ENCODE peak calls at places on chromosome 20, in seven cellular contexts. C is adipocyte, K is Right ventricle myocardium superior, H is amygdala, D is HEK293T, E is NB4, X is NCI-H2081. I is an unnamed sample.

GRCh38 chr20:32325706-32326506 is 32.2 kb upstream of the ASXL1 start:
- DNase-seq in C (peak), K (no peak), H (no peak), D (no peak), E (no peak), X (peak), I (no peak)

GRCh38 chr20:31819083-31819784 is at the start of gene MYLK2:
- DNase-seq in C (no peak), K (peak), H (no peak), D (no peak), E (no peak), X (no peak), I (no peak)

GRCh38 chr20:23090147-23090546 is 4.0 kb upstream of the CD93 start:
- DNase-seq in C (no peak), K (no peak), H (no peak), D (no peak), E (no peak), X (no peak), I (no peak)

GRCh38 chr20:24965065-24965919 is 16.2 kb downstream of the CST7 start:
- DNase-seq in C (no peak), K (no peak), H (no peak), D (no peak), E (no peak), X (no peak), I (no peak)

GRCh38 chr20:60046860-60047259 is 88.6 kb downstream of the CDH26 start:
- DNase-seq in C (no peak), K (no peak), H (no peak), D (no peak), E (no peak), X (no peak), I (no peak)

GRCh38 chr20:35617397-35618031 is 1.9 kb downstream of the SPAG4 start:
- DNase-seq in C (peak), K (peak), H (no peak), D (peak), E (peak), X (peak), I (no peak)

GRCh38 chr20:8155229-8155628 is 23.2 kb downstream of the PLCB1 start:
- DNase-seq in C (no peak), K (no peak), H (no peak), D (no peak), E (no peak), X (no peak), I (no peak)

GRCh38 chr20:4052554-4052953 is 37.2 kb upstream of the RNF24 start:
- DNase-seq in C (no peak), K (no peak), H (no peak), D (no peak), E (no peak), X (no peak), I (no peak)

GRCh38 chr20:61524956-61525666 is 273.1 kb downstream of the CDH4 start:
- DNase-seq in C (no peak), K (no peak), H (no peak), D (no peak), E (no peak), X (no peak), I (no peak)

GRCh38 chr20:20492521-20493334 is 124.8 kb downstream of the INSM1 start:
- DNase-seq in C (no peak), K (no peak), H (peak), D (no peak), E (no peak), X (peak), I (no peak)

GRCh38 chr20:38117635-38118034 is 47.4 kb downstream of the TGM2 start:
- DNase-seq in C (peak), K (no peak), H (no peak), D (no peak), E (no peak), X (no peak), I (no peak)

GRCh38 chr20:59972037-59972801 is 14.0 kb downstream of the CDH26 start:
- DNase-seq in C (no peak), K (no peak), H (no peak), D (no peak), E (peak), X (no peak), I (no peak)

GRCh38 chr20:52379723-52380336 is 188.3 kb upstream of the ZFP64 start:
- DNase-seq in C (peak), K (peak), H (no peak), D (peak), E (peak), X (no peak), I (no peak)

GRCh38 chr20:17680836-17681740 is 954 bp downstream of the RRBP1 start:
- DNase-seq in C (peak), K (peak), H (peak), D (peak), E (peak), X (peak), I (no peak)

GRCh38 chr20:54044156-54044555 is 26.2 kb downstream of the BCAS1 start:
- DNase-seq in C (peak), K (no peak), H (no peak), D (no peak), E (peak), X (no peak), I (no peak)

GRCh38 chr20:63976980-63977391 is 2.5 kb downstream of the SAMD10 start:
- DNase-seq in C (no peak), K (no peak), H (no peak), D (no peak), E (no peak), X (no peak), I (no peak)

GRCh38 chr20:36579996-36580545 is 6.7 kb downstream of the TGIF2 start:
- DNase-seq in C (no peak), K (no peak), H (no peak), D (no peak), E (no peak), X (no peak), I (no peak)

GRCh38 chr20:10761786-10762185 is 88.0 kb upstream of the JAG1 start:
- DNase-seq in C (peak), K (no peak), H (no peak), D (no peak), E (no peak), X (no peak), I (no peak)

GRCh38 chr20:46995561-46996142 is 101.0 kb downstream of the EYA2 start:
- DNase-seq in C (no peak), K (no peak), H (no peak), D (no peak), E (no peak), X (no peak), I (no peak)

GRCh38 chr20:35276408-35276807 is 1.5 kb downstream of the MMP24OS start:
- DNase-seq in C (no peak), K (no peak), H (no peak), D (no peak), E (no peak), X (no peak), I (no peak)

GRCh38 chr20:32481311-32482103 is 103.6 kb downstream of the NOL4L start:
- DNase-seq in C (peak), K (peak), H (no peak), D (no peak), E (no peak), X (no peak), I (no peak)

GRCh38 chr20:20373046-20373706 is 5.3 kb downstream of the INSM1 start:
- DNase-seq in C (peak), K (no peak), H (no peak), D (no peak), E (no peak), X (peak), I (no peak)

GRCh38 chr20:1186367-1186991 is 1.7 kb upstream of the TMEM74B start:
- DNase-seq in C (no peak), K (no peak), H (no peak), D (no peak), E (no peak), X (no peak), I (no peak)

I was measured in cerebellar nuclear complex.